ENCODE peak calls at places on chromosomes 3 and 15, in ten cellular contexts. One of them, this sample, is unnamed.
A peak's percentile ranks its signal among the peaks of the same experiment; 100 is the strongest.

GRCh38 chr15:79339588-79340314 is 28.8 kb downstream of the TMED3 start:
- DNase-seq in GM23338: peak; percentile 78
- DNase-seq in stimulated activated CD4-positive, alpha-beta T cell treated with anti-CD3 and anti-CD28 coated beads, TNF-alpha, amount 100 ng/mL, for 4 hours: no peak
- DNase-seq in pancreas: no peak
- DNase-seq in stomach: no peak
- DNase-seq in stimulated activated CD8-positive, alpha-beta memory T cell treated with anti-CD3 and anti-CD28 coated beads, Interleukin-15, amount 100 ng/mL, for 24 hours: no peak
- DNase-seq in C1 segment of cervical spinal cord: no peak
- DNase-seq in adrenal gland: no peak
- DNase-seq in frontal cortex: no peak
- DNase-seq in fibroblast of lung: peak; percentile 64
- DNase-seq in this sample: peak; percentile 50

GRCh38 chr3:54870423-54870822 is 57.4 kb downstream of the LRTM1 start:
- DNase-seq in GM23338: peak; percentile 35
- DNase-seq in stimulated activated CD4-positive, alpha-beta T cell treated with anti-CD3 and anti-CD28 coated beads, TNF-alpha, amount 100 ng/mL, for 4 hours: no peak
- DNase-seq in pancreas: no peak
- DNase-seq in stomach: no peak
- DNase-seq in stimulated activated CD8-positive, alpha-beta memory T cell treated with anti-CD3 and anti-CD28 coated beads, Interleukin-15, amount 100 ng/mL, for 24 hours: no peak
- DNase-seq in C1 segment of cervical spinal cord: no peak
- DNase-seq in adrenal gland: peak; percentile 58
- DNase-seq in frontal cortex: peak; percentile 20
- DNase-seq in fibroblast of lung: peak; percentile 91
- DNase-seq in this sample: peak; percentile 88

GRCh38 chr3:139427283-139428060 is 38.0 kb upstream of the COPB2 start:
- DNase-seq in GM23338: peak; percentile 94
- DNase-seq in stimulated activated CD4-positive, alpha-beta T cell treated with anti-CD3 and anti-CD28 coated beads, TNF-alpha, amount 100 ng/mL, for 4 hours: no peak
- DNase-seq in pancreas: no peak
- DNase-seq in stomach: no peak
- DNase-seq in stimulated activated CD8-positive, alpha-beta memory T cell treated with anti-CD3 and anti-CD28 coated beads, Interleukin-15, amount 100 ng/mL, for 24 hours: no peak
- DNase-seq in C1 segment of cervical spinal cord: no peak
- DNase-seq in adrenal gland: peak; percentile 25
- DNase-seq in frontal cortex: peak; percentile 46
- DNase-seq in fibroblast of lung: peak; percentile 84
- DNase-seq in this sample: peak; percentile 84

GRCh38 chr15:53589526-53590057 is 169.9 kb downstream of the WDR72 start:
- DNase-seq in GM23338: no peak
- DNase-seq in stimulated activated CD4-positive, alpha-beta T cell treated with anti-CD3 and anti-CD28 coated beads, TNF-alpha, amount 100 ng/mL, for 4 hours: no peak
- DNase-seq in pancreas: no peak
- DNase-seq in stomach: no peak
- DNase-seq in stimulated activated CD8-positive, alpha-beta memory T cell treated with anti-CD3 and anti-CD28 coated beads, Interleukin-15, amount 100 ng/mL, for 24 hours: no peak
- DNase-seq in C1 segment of cervical spinal cord: no peak
- DNase-seq in adrenal gland: no peak
- DNase-seq in frontal cortex: no peak
- DNase-seq in fibroblast of lung: no peak
- DNase-seq in this sample: no peak

GRCh38 chr3:114745322-114746240 is 401.5 kb downstream of the ZBTB20 start:
- DNase-seq in GM23338: no peak
- DNase-seq in stimulated activated CD4-positive, alpha-beta T cell treated with anti-CD3 and anti-CD28 coated beads, TNF-alpha, amount 100 ng/mL, for 4 hours: no peak
- DNase-seq in pancreas: no peak
- DNase-seq in stomach: no peak
- DNase-seq in stimulated activated CD8-positive, alpha-beta memory T cell treated with anti-CD3 and anti-CD28 coated beads, Interleukin-15, amount 100 ng/mL, for 24 hours: no peak
- DNase-seq in C1 segment of cervical spinal cord: no peak
- DNase-seq in adrenal gland: no peak
- DNase-seq in frontal cortex: no peak
- DNase-seq in fibroblast of lung: peak; percentile 47
- DNase-seq in this sample: peak; percentile 98

GRCh38 chr3:196193738-196194541 is 17.3 kb downstream of the ZDHHC19 start:
- DNase-seq in GM23338: no peak
- DNase-seq in stimulated activated CD4-positive, alpha-beta T cell treated with anti-CD3 and anti-CD28 coated beads, TNF-alpha, amount 100 ng/mL, for 4 hours: no peak
- DNase-seq in pancreas: peak; percentile 69
- DNase-seq in stomach: peak; percentile 90
- DNase-seq in stimulated activated CD8-positive, alpha-beta memory T cell treated with anti-CD3 and anti-CD28 coated beads, Interleukin-15, amount 100 ng/mL, for 24 hours: no peak
- DNase-seq in C1 segment of cervical spinal cord: no peak
- DNase-seq in adrenal gland: peak; percentile 82
- DNase-seq in frontal cortex: no peak
- DNase-seq in fibroblast of lung: no peak
- DNase-seq in this sample: no peak

GRCh38 chr3:25441234-25441856 is 13.3 kb downstream of the RARB start:
- DNase-seq in GM23338: peak; percentile 65
- DNase-seq in stimulated activated CD4-positive, alpha-beta T cell treated with anti-CD3 and anti-CD28 coated beads, TNF-alpha, amount 100 ng/mL, for 4 hours: no peak
- DNase-seq in pancreas: peak; percentile 25
- DNase-seq in stomach: no peak
- DNase-seq in stimulated activated CD8-positive, alpha-beta memory T cell treated with anti-CD3 and anti-CD28 coated beads, Interleukin-15, amount 100 ng/mL, for 24 hours: no peak
- DNase-seq in C1 segment of cervical spinal cord: no peak
- DNase-seq in adrenal gland: no peak
- DNase-seq in frontal cortex: no peak
- DNase-seq in fibroblast of lung: no peak
- DNase-seq in this sample: no peak

GRCh38 chr3:37554364-37554763 is 307.3 kb upstream of the CTDSPL start:
- DNase-seq in GM23338: peak; percentile 77
- DNase-seq in stimulated activated CD4-positive, alpha-beta T cell treated with anti-CD3 and anti-CD28 coated beads, TNF-alpha, amount 100 ng/mL, for 4 hours: no peak
- DNase-seq in pancreas: no peak
- DNase-seq in stomach: no peak
- DNase-seq in stimulated activated CD8-positive, alpha-beta memory T cell treated with anti-CD3 and anti-CD28 coated beads, Interleukin-15, amount 100 ng/mL, for 24 hours: no peak
- DNase-seq in C1 segment of cervical spinal cord: no peak
- DNase-seq in adrenal gland: no peak
- DNase-seq in frontal cortex: no peak
- DNase-seq in fibroblast of lung: no peak
- DNase-seq in this sample: no peak

GRCh38 chr3:142614059-142614626 is 17.9 kb downstream of the PLS1 start:
- DNase-seq in GM23338: no peak
- DNase-seq in stimulated activated CD4-positive, alpha-beta T cell treated with anti-CD3 and anti-CD28 coated beads, TNF-alpha, amount 100 ng/mL, for 4 hours: no peak
- DNase-seq in pancreas: no peak
- DNase-seq in stomach: no peak
- DNase-seq in stimulated activated CD8-positive, alpha-beta memory T cell treated with anti-CD3 and anti-CD28 coated beads, Interleukin-15, amount 100 ng/mL, for 24 hours: no peak
- DNase-seq in C1 segment of cervical spinal cord: no peak
- DNase-seq in adrenal gland: no peak
- DNase-seq in frontal cortex: no peak
- DNase-seq in fibroblast of lung: no peak
- DNase-seq in this sample: no peak

GRCh38 chr3:13380991-13381390 is 39.1 kb downstream of the NUP210 start:
- DNase-seq in GM23338: no peak
- DNase-seq in stimulated activated CD4-positive, alpha-beta T cell treated with anti-CD3 and anti-CD28 coated beads, TNF-alpha, amount 100 ng/mL, for 4 hours: no peak
- DNase-seq in pancreas: no peak
- DNase-seq in stomach: no peak
- DNase-seq in stimulated activated CD8-positive, alpha-beta memory T cell treated with anti-CD3 and anti-CD28 coated beads, Interleukin-15, amount 100 ng/mL, for 24 hours: no peak
- DNase-seq in C1 segment of cervical spinal cord: no peak
- DNase-seq in adrenal gland: no peak
- DNase-seq in frontal cortex: no peak
- DNase-seq in fibroblast of lung: peak; percentile 3
- DNase-seq in this sample: no peak

GRCh38 chr15:101428758-101429157 is 60.7 kb downstream of the PCSK6 start:
- DNase-seq in GM23338: no peak
- DNase-seq in stimulated activated CD4-positive, alpha-beta T cell treated with anti-CD3 and anti-CD28 coated beads, TNF-alpha, amount 100 ng/mL, for 4 hours: no peak
- DNase-seq in pancreas: no peak
- DNase-seq in stomach: peak; percentile 16
- DNase-seq in stimulated activated CD8-positive, alpha-beta memory T cell treated with anti-CD3 and anti-CD28 coated beads, Interleukin-15, amount 100 ng/mL, for 24 hours: no peak
- DNase-seq in C1 segment of cervical spinal cord: no peak
- DNase-seq in adrenal gland: no peak
- DNase-seq in frontal cortex: no peak
- DNase-seq in fibroblast of lung: no peak
- DNase-seq in this sample: no peak

GRCh38 chr3:166283856-166284255 is 446.6 kb upstream of the BCHE start:
- DNase-seq in GM23338: no peak
- DNase-seq in stimulated activated CD4-positive, alpha-beta T cell treated with anti-CD3 and anti-CD28 coated beads, TNF-alpha, amount 100 ng/mL, for 4 hours: no peak
- DNase-seq in pancreas: no peak
- DNase-seq in stomach: no peak
- DNase-seq in stimulated activated CD8-positive, alpha-beta memory T cell treated with anti-CD3 and anti-CD28 coated beads, Interleukin-15, amount 100 ng/mL, for 24 hours: no peak
- DNase-seq in C1 segment of cervical spinal cord: no peak
- DNase-seq in adrenal gland: no peak
- DNase-seq in frontal cortex: no peak
- DNase-seq in fibroblast of lung: peak; percentile 87
- DNase-seq in this sample: peak; percentile 80

GRCh38 chr15:101019351-101019750 is 100.2 kb downstream of the LRRK1 start:
- DNase-seq in GM23338: no peak
- DNase-seq in stimulated activated CD4-positive, alpha-beta T cell treated with anti-CD3 and anti-CD28 coated beads, TNF-alpha, amount 100 ng/mL, for 4 hours: no peak
- DNase-seq in pancreas: no peak
- DNase-seq in stomach: no peak
- DNase-seq in stimulated activated CD8-positive, alpha-beta memory T cell treated with anti-CD3 and anti-CD28 coated beads, Interleukin-15, amount 100 ng/mL, for 24 hours: no peak
- DNase-seq in C1 segment of cervical spinal cord: no peak
- DNase-seq in adrenal gland: no peak
- DNase-seq in frontal cortex: no peak
- DNase-seq in fibroblast of lung: no peak
- DNase-seq in this sample: no peak

GRCh38 chr3:183844606-183845005 is 19.2 kb upstream of the MAP6D1 start:
- DNase-seq in GM23338: no peak
- DNase-seq in stimulated activated CD4-positive, alpha-beta T cell treated with anti-CD3 and anti-CD28 coated beads, TNF-alpha, amount 100 ng/mL, for 4 hours: no peak
- DNase-seq in pancreas: no peak
- DNase-seq in stomach: no peak
- DNase-seq in stimulated activated CD8-positive, alpha-beta memory T cell treated with anti-CD3 and anti-CD28 coated beads, Interleukin-15, amount 100 ng/mL, for 24 hours: no peak
- DNase-seq in C1 segment of cervical spinal cord: no peak
- DNase-seq in adrenal gland: no peak
- DNase-seq in frontal cortex: no peak
- DNase-seq in fibroblast of lung: peak; percentile 85
- DNase-seq in this sample: peak; percentile 79

GRCh38 chr15:92277776-92278175 is 115.9 kb upstream of the ST8SIA2 start:
- DNase-seq in GM23338: peak; percentile 37
- DNase-seq in stimulated activated CD4-positive, alpha-beta T cell treated with anti-CD3 and anti-CD28 coated beads, TNF-alpha, amount 100 ng/mL, for 4 hours: no peak
- DNase-seq in pancreas: no peak
- DNase-seq in stomach: no peak
- DNase-seq in stimulated activated CD8-positive, alpha-beta memory T cell treated with anti-CD3 and anti-CD28 coated beads, Interleukin-15, amount 100 ng/mL, for 24 hours: no peak
- DNase-seq in C1 segment of cervical spinal cord: no peak
- DNase-seq in adrenal gland: peak; percentile 17
- DNase-seq in frontal cortex: no peak
- DNase-seq in fibroblast of lung: no peak
- DNase-seq in this sample: peak; percentile 4

GRCh38 chr3:56855856-56856538 is 54.2 kb upstream of the ARHGEF3 start:
- DNase-seq in GM23338: peak; percentile 85
- DNase-seq in stimulated activated CD4-positive, alpha-beta T cell treated with anti-CD3 and anti-CD28 coated beads, TNF-alpha, amount 100 ng/mL, for 4 hours: no peak
- DNase-seq in pancreas: no peak
- DNase-seq in stomach: peak; percentile 35
- DNase-seq in stimulated activated CD8-positive, alpha-beta memory T cell treated with anti-CD3 and anti-CD28 coated beads, Interleukin-15, amount 100 ng/mL, for 24 hours: no peak
- DNase-seq in C1 segment of cervical spinal cord: peak; percentile 48
- DNase-seq in adrenal gland: peak; percentile 40
- DNase-seq in frontal cortex: no peak
- DNase-seq in fibroblast of lung: no peak
- DNase-seq in this sample: no peak

GRCh38 chr15:56775632-56776031 is 42.3 kb upstream of the ZNF280D start:
- DNase-seq in GM23338: no peak
- DNase-seq in stimulated activated CD4-positive, alpha-beta T cell treated with anti-CD3 and anti-CD28 coated beads, TNF-alpha, amount 100 ng/mL, for 4 hours: no peak
- DNase-seq in pancreas: no peak
- DNase-seq in stomach: no peak
- DNase-seq in stimulated activated CD8-positive, alpha-beta memory T cell treated with anti-CD3 and anti-CD28 coated beads, Interleukin-15, amount 100 ng/mL, for 24 hours: no peak
- DNase-seq in C1 segment of cervical spinal cord: no peak
- DNase-seq in adrenal gland: no peak
- DNase-seq in frontal cortex: no peak
- DNase-seq in fibroblast of lung: no peak
- DNase-seq in this sample: no peak

GRCh38 chr3:13457593-13457992 is 22.5 kb upstream of the HDAC11 start:
- DNase-seq in GM23338: no peak
- DNase-seq in stimulated activated CD4-positive, alpha-beta T cell treated with anti-CD3 and anti-CD28 coated beads, TNF-alpha, amount 100 ng/mL, for 4 hours: no peak
- DNase-seq in pancreas: no peak
- DNase-seq in stomach: no peak
- DNase-seq in stimulated activated CD8-positive, alpha-beta memory T cell treated with anti-CD3 and anti-CD28 coated beads, Interleukin-15, amount 100 ng/mL, for 24 hours: no peak
- DNase-seq in C1 segment of cervical spinal cord: no peak
- DNase-seq in adrenal gland: no peak
- DNase-seq in frontal cortex: no peak
- DNase-seq in fibroblast of lung: peak; percentile 21
- DNase-seq in this sample: no peak

GRCh38 chr15:76931397-76932089 is at the start of gene RCN2:
- DNase-seq in GM23338: peak; percentile 96
- DNase-seq in stimulated activated CD4-positive, alpha-beta T cell treated with anti-CD3 and anti-CD28 coated beads, TNF-alpha, amount 100 ng/mL, for 4 hours: peak; percentile 79
- DNase-seq in pancreas: peak; percentile 96
- DNase-seq in stomach: peak; percentile 97
- DNase-seq in stimulated activated CD8-positive, alpha-beta memory T cell treated with anti-CD3 and anti-CD28 coated beads, Interleukin-15, amount 100 ng/mL, for 24 hours: peak; percentile 79
- DNase-seq in C1 segment of cervical spinal cord: peak; percentile 82
- DNase-seq in adrenal gland: peak; percentile 95
- DNase-seq in frontal cortex: peak; percentile 95
- DNase-seq in fibroblast of lung: peak; percentile 91
- DNase-seq in this sample: peak; percentile 75

GRCh38 chr3:49081429-49081828 is 12.4 kb downstream of the QRICH1 start:
- DNase-seq in GM23338: no peak
- DNase-seq in stimulated activated CD4-positive, alpha-beta T cell treated with anti-CD3 and anti-CD28 coated beads, TNF-alpha, amount 100 ng/mL, for 4 hours: no peak
- DNase-seq in pancreas: no peak
- DNase-seq in stomach: no peak
- DNase-seq in stimulated activated CD8-positive, alpha-beta memory T cell treated with anti-CD3 and anti-CD28 coated beads, Interleukin-15, amount 100 ng/mL, for 24 hours: no peak
- DNase-seq in C1 segment of cervical spinal cord: no peak
- DNase-seq in adrenal gland: no peak
- DNase-seq in frontal cortex: no peak
- DNase-seq in fibroblast of lung: no peak
- DNase-seq in this sample: no peak

GRCh38 chr3:113673593-113673992 is 22.8 kb downstream of the USF3 start:
- DNase-seq in GM23338: no peak
- DNase-seq in stimulated activated CD4-positive, alpha-beta T cell treated with anti-CD3 and anti-CD28 coated beads, TNF-alpha, amount 100 ng/mL, for 4 hours: no peak
- DNase-seq in pancreas: no peak
- DNase-seq in stomach: no peak
- DNase-seq in stimulated activated CD8-positive, alpha-beta memory T cell treated with anti-CD3 and anti-CD28 coated beads, Interleukin-15, amount 100 ng/mL, for 24 hours: no peak
- DNase-seq in C1 segment of cervical spinal cord: no peak
- DNase-seq in adrenal gland: no peak
- DNase-seq in frontal cortex: no peak
- DNase-seq in fibroblast of lung: no peak
- DNase-seq in this sample: no peak